ENCODE peak calls at places on chromosome 5, in five cellular contexts. One of them, this sample, is unnamed.

GRCh38 chr5:80835128-80835527 is 125.0 kb upstream of the RASGRF2 start:
- DNase-seq in dermis microvascular lymphatic vessel endothelial cell: no peak
- DNase-seq in putamen: peak
- DNase-seq in H54: no peak
- DNase-seq in suprapubic skin: no peak
- DNase-seq in this sample: no peak

GRCh38 chr5:179926657-179927056 is 19.0 kb upstream of the TBC1D9B start:
- DNase-seq in dermis microvascular lymphatic vessel endothelial cell: no peak
- DNase-seq in putamen: no peak
- DNase-seq in H54: no peak
- DNase-seq in suprapubic skin: no peak
- DNase-seq in this sample: no peak

GRCh38 chr5:176608142-176608705 is 1.7 kb downstream of the GPRIN1 start:
- DNase-seq in dermis microvascular lymphatic vessel endothelial cell: no peak
- DNase-seq in H54: no peak
- DNase-seq in suprapubic skin: no peak
- DNase-seq in putamen: no peak
- DNase-seq in this sample: no peak

GRCh38 chr5:16410338-16410737 is 55.3 kb downstream of the ZNF622 start:
- DNase-seq in putamen: no peak
- DNase-seq in suprapubic skin: no peak
- DNase-seq in H54: no peak
- DNase-seq in dermis microvascular lymphatic vessel endothelial cell: no peak
- DNase-seq in this sample: no peak

GRCh38 chr5:172713113-172713808 is 57.7 kb downstream of the DUSP1 start:
- DNase-seq in putamen: no peak
- DNase-seq in H54: peak
- DNase-seq in dermis microvascular lymphatic vessel endothelial cell: no peak
- DNase-seq in suprapubic skin: peak
- DNase-seq in this sample: peak

GRCh38 chr5:147223951-147224791 is 10.7 kb upstream of the STK32A start:
- DNase-seq in dermis microvascular lymphatic vessel endothelial cell: peak
- DNase-seq in putamen: no peak
- DNase-seq in suprapubic skin: no peak
- DNase-seq in H54: peak
- DNase-seq in this sample: peak

GRCh38 chr5:149403923-149404745 is 25.0 kb upstream of the IL17B start:
- DNase-seq in putamen: no peak
- DNase-seq in suprapubic skin: no peak
- DNase-seq in dermis microvascular lymphatic vessel endothelial cell: peak
- DNase-seq in H54: no peak
- DNase-seq in this sample: no peak

GRCh38 chr5:170315154-170315553 is 17.6 kb upstream of the LCP2 start:
- DNase-seq in putamen: peak
- DNase-seq in suprapubic skin: peak
- DNase-seq in dermis microvascular lymphatic vessel endothelial cell: peak
- DNase-seq in H54: no peak
- DNase-seq in this sample: peak

GRCh38 chr5:145787001-145787400 is 48.1 kb downstream of the PRELID2 start:
- DNase-seq in dermis microvascular lymphatic vessel endothelial cell: no peak
- DNase-seq in putamen: no peak
- DNase-seq in suprapubic skin: no peak
- DNase-seq in H54: no peak
- DNase-seq in this sample: peak

GRCh38 chr5:75405296-75405695 is 68.3 kb downstream of the HMGCR start:
- DNase-seq in putamen: no peak
- DNase-seq in suprapubic skin: no peak
- DNase-seq in dermis microvascular lymphatic vessel endothelial cell: no peak
- DNase-seq in H54: no peak
- DNase-seq in this sample: no peak

GRCh38 chr5:38535281-38535750 is 21.1 kb downstream of the LIFR start:
- DNase-seq in dermis microvascular lymphatic vessel endothelial cell: no peak
- DNase-seq in suprapubic skin: no peak
- DNase-seq in H54: no peak
- DNase-seq in putamen: no peak
- DNase-seq in this sample: no peak

GRCh38 chr5:57598756-57599155 is 116.1 kb upstream of the ACTBL2 start:
- DNase-seq in H54: peak
- DNase-seq in putamen: no peak
- DNase-seq in suprapubic skin: no peak
- DNase-seq in dermis microvascular lymphatic vessel endothelial cell: peak
- DNase-seq in this sample: no peak

GRCh38 chr5:16936150-16937022 is at the start of gene MYO10:
- DNase-seq in suprapubic skin: peak
- DNase-seq in dermis microvascular lymphatic vessel endothelial cell: peak
- DNase-seq in H54: peak
- DNase-seq in putamen: peak
- DNase-seq in this sample: peak